ENCODE peak calls at places on chromosomes 2 and 18, in four cellular contexts. K is GM12878, I is GM23248, J is GM23338. R is an unnamed sample. For H3K36me3 and H3K27me3, the result is how much of the 10 kb centered on the place peaks cover.

GRCh38 chr2:241958818-241959545 is 89.5 kb downstream of the RTP5 start:
- DNase-seq in I (no peak), K (no peak), J (no peak), R (no peak)

GRCh38 chr2:102365763-102366162 is 10.2 kb downstream of the IL18R1 start:
- DNase-seq in J (no peak), K (no peak), I (no peak), R (no peak)

GRCh38 chr2:207200136-207200535 is 34.4 kb upstream of the KLF7 start:
- DNase-seq in I (no peak), K (no peak), J (no peak), R (no peak)

GRCh38 chr2:201964011-201964410 is 69.6 kb upstream of the FZD7 start:
- DNase-seq in I (no peak), J (no peak), K (no peak), R (no peak)

GRCh38 chr2:134466141-134466540 is 212.3 kb downstream of the MGAT5 start:
- DNase-seq in K (peak), I (peak), J (peak), R (peak)

GRCh38 chr2:109351164-109351756 is 222.3 kb downstream of the SH3RF3 start:
- DNase-seq in I (peak), J (no peak), K (no peak), R (peak)

GRCh38 chr2:221997100-221997499 is 301.7 kb downstream of the PAX3 start:
- DNase-seq in J (peak), K (no peak), I (peak), R (no peak)

GRCh38 chr2:99217929-99218501 is 37.0 kb downstream of the MRPL30 start:
- DNase-seq in K (no peak), J (no peak), I (no peak), R (no peak)

GRCh38 chr2:220894069-220894468 is 678.0 kb downstream of the EPHA4 start:
- DNase-seq in I (peak), K (no peak), J (no peak), R (no peak)

GRCh38 chr2:118697771-118698170 is 149.7 kb downstream of the EN1 start:
- DNase-seq in J (no peak), I (peak), K (no peak), R (no peak)

GRCh38 chr2:111927723-111928122 is 29.3 kb downstream of the MERTK start:
- DNase-seq in K (no peak), J (no peak), I (no peak), R (no peak)

GRCh38 chr2:100140582-100140981 is 1.8 kb downstream of the AFF3 start:
- DNase-seq in I (no peak), K (no peak), J (no peak), R (peak)

GRCh38 chr2:23549051-23549450 is 164.1 kb downstream of the KLHL29 start:
- DNase-seq in I (peak), K (no peak), J (no peak), R (no peak)

DNA sequence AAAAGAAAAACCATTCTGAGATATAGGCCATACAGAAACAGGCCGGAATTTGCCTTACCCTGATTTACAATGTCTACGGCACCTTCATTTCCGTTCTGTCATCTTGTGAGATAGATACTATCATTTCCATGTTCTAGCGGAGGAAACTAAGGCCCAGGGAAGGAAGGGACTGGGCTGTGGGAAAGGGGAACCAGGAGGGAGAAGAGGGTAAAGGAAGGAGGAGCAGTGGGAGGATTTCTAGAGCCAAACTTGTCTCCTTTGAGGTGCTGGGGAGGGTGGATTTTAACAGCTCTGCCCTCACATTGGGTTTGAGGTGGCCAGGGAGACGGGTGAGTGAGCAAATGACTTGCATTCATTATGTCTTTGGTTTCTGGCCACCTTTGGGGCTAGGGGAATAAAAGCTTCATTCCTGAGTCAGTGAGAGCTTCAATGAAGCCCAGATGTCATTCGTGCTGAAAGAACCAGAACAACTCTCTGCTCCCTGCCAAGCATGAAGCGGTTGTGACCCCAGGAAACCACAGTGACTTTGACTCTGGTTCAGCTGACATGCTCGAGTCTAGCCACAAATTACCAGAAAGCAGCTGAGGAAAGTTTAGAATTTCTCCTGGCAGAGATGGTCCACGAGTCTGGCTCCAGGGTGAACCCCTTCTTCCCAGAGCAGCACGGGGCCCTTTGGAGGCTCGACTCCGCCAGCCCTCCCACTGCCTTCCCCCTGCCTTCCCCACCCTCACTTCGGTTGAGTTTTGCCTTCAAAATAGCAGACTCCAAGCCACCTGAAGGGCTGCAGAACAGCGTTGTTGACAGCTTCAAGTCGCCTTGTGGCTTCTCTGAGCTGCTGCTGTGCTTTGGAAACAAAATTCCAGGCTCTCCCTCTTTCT is 3.8 kb downstream of the ACTG2 start:
- DNase-seq in K (peak), I (peak), J (peak), R (peak)
- H3K36me3 ChIP-seq in K (under half), I (under half), J (under half), R (under half)

DNA sequence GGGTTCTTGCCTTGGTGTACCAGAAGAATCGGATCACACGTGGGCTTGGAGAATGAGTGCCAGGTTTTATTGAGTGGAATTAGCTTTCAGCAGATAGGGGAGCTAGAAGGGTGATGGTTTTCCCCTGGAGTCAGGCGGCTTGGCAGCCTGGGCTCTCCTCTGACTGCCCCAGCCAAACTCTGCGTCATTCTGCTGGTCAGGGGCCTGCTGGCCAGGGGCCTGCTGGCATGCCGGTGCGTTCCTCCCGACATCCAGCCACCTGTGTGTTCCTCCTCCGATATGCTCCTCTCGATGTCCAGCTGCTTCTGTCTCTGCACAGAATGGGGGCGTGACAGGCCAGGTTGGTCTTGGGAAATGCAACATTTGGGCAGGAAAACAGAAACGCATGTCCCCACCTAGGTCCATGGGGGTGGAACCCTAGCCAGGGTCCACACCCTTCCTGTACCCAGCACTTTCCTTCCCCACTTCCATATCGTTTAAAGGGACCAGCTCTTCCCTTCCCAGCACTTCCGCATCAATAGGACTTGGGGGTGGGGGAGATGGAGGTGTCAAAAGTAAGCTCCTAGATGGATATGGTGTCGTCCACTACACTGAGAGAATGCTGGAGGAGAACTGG is 85.3 kb downstream of the VWA3B start:
- DNase-seq in K (no peak), J (no peak), I (no peak), R (no peak)
- H3K27me3 ChIP-seq in K (under half), J (under half), I (under half), R (under half)

DNA sequence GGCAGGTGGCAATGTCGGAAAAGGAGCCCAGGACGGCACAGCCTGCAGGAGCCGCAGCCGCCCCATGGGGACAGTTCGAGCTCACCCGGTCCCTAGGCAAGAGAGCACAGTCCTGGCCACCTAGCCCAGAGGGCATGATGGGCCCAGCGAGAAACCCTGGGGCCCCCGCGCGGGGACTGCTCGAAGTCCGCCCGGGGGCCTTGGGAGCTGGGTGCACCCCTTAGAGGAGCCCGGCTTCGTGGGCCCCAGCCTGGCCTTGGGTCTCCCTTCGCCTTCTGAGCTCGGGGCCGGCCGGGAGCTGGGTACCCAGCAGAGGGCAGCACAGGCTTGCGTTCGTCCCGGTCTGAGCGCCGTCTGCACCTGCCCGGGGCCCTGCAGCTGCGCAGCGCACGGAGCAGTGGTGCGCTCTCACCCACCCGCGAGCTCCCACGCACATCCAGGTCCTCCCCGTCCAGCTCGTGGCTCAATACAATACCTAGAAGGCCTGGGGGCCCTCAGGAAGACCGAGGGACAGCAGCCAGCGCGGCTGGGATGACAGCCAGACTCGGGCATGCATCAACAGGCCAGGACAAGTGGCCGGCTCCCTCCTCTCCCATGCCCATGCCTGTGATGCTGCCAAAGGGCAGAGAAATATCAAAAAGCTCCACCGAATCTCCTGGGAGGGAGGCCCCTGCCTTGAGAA is 96.2 kb upstream of the ZNF532 start:
- DNase-seq in I (peak), J (peak), K (no peak), R (peak)
- TF ChIP-seq EZH2 in I (no peak), J (no peak), K (no peak), R (no peak)

DNA sequence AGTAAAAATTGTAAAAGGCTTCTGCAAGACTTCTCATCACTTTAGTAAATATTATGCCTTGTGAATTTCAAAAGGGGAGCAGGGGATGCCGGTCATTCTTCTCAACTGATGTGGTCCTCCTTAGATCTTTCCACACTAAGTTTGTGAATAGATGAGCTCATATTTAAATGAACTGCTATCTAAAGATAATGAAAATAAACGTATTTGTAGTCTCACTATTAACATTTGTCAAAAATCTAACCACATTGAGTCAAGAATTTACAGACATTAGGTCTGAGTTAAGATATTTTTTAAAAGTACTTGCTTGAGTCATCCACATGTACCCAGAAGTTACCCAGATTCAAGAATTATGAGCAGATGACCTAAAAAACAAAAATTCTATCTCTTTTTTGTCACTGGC is 6.5 kb downstream of the PRPF40A start:
- DNase-seq in K (no peak), I (peak), J (no peak), R (no peak)
- H3K36me3 ChIP-seq in K (under half), I (under half), J (under half), R (half or more)

GRCh38 chr2:26561918-26562810 is 79.0 kb downstream of the CIB4 start:
- DNase-seq in J (peak), K (no peak), I (peak), R (peak)

GRCh38 chr2:26563686-26564085 is 77.5 kb downstream of the CIB4 start:
- DNase-seq in I (no peak), J (no peak), K (no peak), R (no peak)

GRCh38 chr2:26562811-26563645 is 78.1 kb downstream of the CIB4 start:
- DNase-seq in K (no peak), J (peak), I (peak), R (peak)

GRCh38 chr2:26566081-26566375 is 75.1 kb downstream of the CIB4 start:
- DNase-seq in K (no peak), I (no peak), J (no peak), R (no peak)

GRCh38 chr2:26564121-26564520 is 77.0 kb downstream of the CIB4 start:
- DNase-seq in K (no peak), J (no peak), I (no peak), R (no peak)
- H3K27me3 ChIP-seq in K (under half), J (under half), I (half or more), R (under half)

R was measured in DND-41.